ENCODE peak calls at places on chromosomes 5 and 9, in eight cellular contexts. Y is prostate gland, B is HepG2, Z is esophagus muscularis mucosa, I is sigmoid colon, O is esophagus squamous epithelium, N is thyroid gland, D is K562. U is an unnamed sample.

GRCh38 chr5:61332891-61333350 is 863 bp downstream of the ZSWIM6 start:
- DNase-seq in I (peak), N (peak), Z (no peak), O (peak), D (peak), B (no peak), Y (peak), U (peak)

GRCh38 chr9:92425578-92425977 is 1.3 kb upstream of the OMD start:
- DNase-seq in N (no peak), Y (no peak), B (no peak), Z (no peak), D (no peak), O (no peak), I (no peak), U (no peak)

GRCh38 chr5:73596705-73597328 is 29.2 kb upstream of the ARHGEF28 start:
- DNase-seq in D (peak), Z (no peak), N (no peak), Y (peak), B (peak), I (no peak), O (no peak), U (peak)

GRCh38 chr5:172322028-172322965 is 38.7 kb upstream of the UBTD2 start:
- DNase-seq in N (peak), D (no peak), I (peak), Y (no peak), B (peak), Z (no peak), O (no peak), U (no peak)

GRCh38 chr9:69193685-69194032 is 19.6 kb downstream of the TJP2 start:
- DNase-seq in N (peak), B (no peak), O (no peak), Y (no peak), I (no peak), Z (no peak), D (peak), U (peak)

GRCh38 chr9:124558777-124559470 is 51.7 kb upstream of the NR5A1 start:
- DNase-seq in D (peak), N (no peak), B (no peak), I (no peak), Z (no peak), O (no peak), Y (no peak), U (peak)

GRCh38 chr9:36985769-36986547 is 48.1 kb downstream of the PAX5 start:
- DNase-seq in I (no peak), B (no peak), Y (no peak), Z (no peak), O (no peak), D (no peak), N (no peak), U (peak)

GRCh38 chr9:127523312-127523851 is 72.1 kb downstream of the LRSAM1 start:
- DNase-seq in Z (no peak), B (no peak), D (peak), N (no peak), I (no peak), Y (no peak), O (no peak), U (peak)

GRCh38 chr5:126027149-126027548 is 396.1 kb upstream of the GRAMD2B start:
- DNase-seq in I (no peak), Z (no peak), B (no peak), Y (no peak), O (no peak), N (no peak), D (no peak), U (no peak)

GRCh38 chr5:119131530-119132313 is 60.8 kb downstream of the DMXL1 start:
- DNase-seq in Y (no peak), I (no peak), D (no peak), Z (no peak), N (no peak), O (no peak), B (no peak), U (no peak)

GRCh38 chr5:109688647-109688998 is 1.1 kb upstream of the MAN2A1 start:
- DNase-seq in I (no peak), N (no peak), Z (no peak), D (peak), B (peak), O (no peak), Y (no peak), U (peak)

GRCh38 chr5:57839447-57839846 is 356.8 kb upstream of the ACTBL2 start:
- DNase-seq in D (no peak), O (no peak), B (no peak), Z (no peak), I (no peak), N (no peak), Y (no peak), U (no peak)

GRCh38 chr5:54673523-54674225 is 156.1 kb downstream of the SNX18 start:
- DNase-seq in Z (no peak), O (peak), Y (no peak), D (no peak), N (no peak), I (peak), B (no peak), U (no peak)

GRCh38 chr9:4583001-4583400 is 79.1 kb upstream of the PLPP6 start:
- DNase-seq in D (no peak), B (no peak), O (no peak), N (no peak), I (no peak), Y (no peak), Z (no peak), U (no peak)

GRCh38 chr9:16146661-16147060 is 593.8 kb downstream of the CCDC171 start:
- DNase-seq in B (no peak), N (no peak), D (no peak), O (no peak), Z (no peak), Y (no peak), I (no peak), U (no peak)

GRCh38 chr9:1096155-1096964 is 46.2 kb downstream of the DMRT2 start:
- DNase-seq in Z (no peak), B (no peak), O (no peak), I (no peak), N (no peak), Y (no peak), D (no peak), U (no peak)

GRCh38 chr5:171999100-171999499 is 7.3 kb downstream of the FBXW11 start:
- DNase-seq in D (no peak), I (no peak), O (no peak), Y (no peak), B (no peak), N (no peak), Z (no peak), U (no peak)

GRCh38 chr9:128168731-128169308 is 8.8 kb downstream of the BBLN start:
- DNase-seq in D (no peak), I (no peak), Z (no peak), Y (no peak), O (no peak), N (no peak), B (no peak), U (no peak)

GRCh38 chr9:1939926-1940368 is 75.2 kb upstream of the SMARCA2 start:
- DNase-seq in Y (no peak), O (no peak), B (peak), I (no peak), N (peak), D (peak), Z (no peak), U (peak)

GRCh38 chr5:179060116-179061008 is at the start of gene ZNF354C:
- DNase-seq in I (peak), N (peak), D (peak), B (no peak), Z (peak), Y (peak), O (peak), U (no peak)

GRCh38 chr9:123360161-123361085 is 4.4 kb downstream of the CRB2 start:
- DNase-seq in N (peak), Y (no peak), D (peak), O (no peak), Z (no peak), I (no peak), B (peak), U (peak)

GRCh38 chr9:122392714-122393113 is 21.9 kb downstream of the PTGS1 start:
- DNase-seq in O (no peak), N (no peak), Y (no peak), I (no peak), D (no peak), B (no peak), Z (peak), U (no peak)

GRCh38 chr9:33162721-33163311 is 4.3 kb downstream of the B4GALT1 start:
- DNase-seq in O (no peak), B (peak), N (peak), Y (peak), I (peak), D (no peak), Z (no peak), U (no peak)

GRCh38 chr5:57825026-57825683 is 342.5 kb upstream of the ACTBL2 start:
- DNase-seq in I (no peak), Y (no peak), B (no peak), O (no peak), D (no peak), Z (no peak), N (no peak), U (no peak)

GRCh38 chr9:98864257-98865180 is 57.0 kb downstream of the GALNT12 start:
- DNase-seq in O (no peak), N (no peak), Y (no peak), D (no peak), Z (no peak), B (no peak), I (peak), U (no peak)

GRCh38 chr5:129460121-129460950 is at the start of gene ADAMTS19:
- DNase-seq in B (no peak), O (no peak), N (no peak), Y (no peak), Z (no peak), D (no peak), I (no peak), U (peak)

GRCh38 chr5:178589180-178590140 is 733 bp downstream of the COL23A1 start:
- DNase-seq in I (no peak), B (no peak), Z (no peak), D (peak), O (no peak), N (peak), Y (no peak), U (peak)

GRCh38 chr5:134547999-134548626 is 22.6 kb downstream of the JADE2 start:
- DNase-seq in D (no peak), I (no peak), Z (no peak), N (no peak), Y (no peak), B (no peak), O (no peak), U (no peak)

GRCh38 chr9:126838895-126839294 is 21.5 kb upstream of the ZBTB34 start:
- DNase-seq in I (no peak), D (no peak), N (peak), O (no peak), Z (no peak), Y (no peak), B (no peak), U (no peak)

GRCh38 chr5:31317642-31318041 is 124.2 kb downstream of the CDH6 start:
- DNase-seq in Z (no peak), Y (no peak), N (no peak), D (peak), O (no peak), I (no peak), B (no peak), U (no peak)

GRCh38 chr5:31324832-31325231 is 131.3 kb downstream of the CDH6 start:
- DNase-seq in N (no peak), D (no peak), I (no peak), Z (no peak), O (no peak), Y (no peak), B (no peak), U (no peak)

GRCh38 chr5:31319338-31319737 is 125.9 kb downstream of the CDH6 start:
- DNase-seq in Z (no peak), N (no peak), I (no peak), O (no peak), Y (no peak), D (no peak), B (no peak), U (no peak)
- TF ChIP-seq POLR2A in Z (no peak), N (no peak), I (no peak), O (no peak), Y (no peak), D (no peak), B (no peak), U (no peak)

GRCh38 chr9:136571525-136571924 is 25.7 kb upstream of the NOTCH1 start:
- DNase-seq in D (no peak), B (no peak), N (no peak), Z (no peak), Y (no peak), O (no peak), I (no peak), U (no peak)

GRCh38 chr9:136572596-136573313 is 26.9 kb upstream of the NOTCH1 start:
- DNase-seq in I (no peak), B (no peak), Y (no peak), O (no peak), N (no peak), D (no peak), Z (no peak), U (no peak)

GRCh38 chr9:136570916-136571315 is 25.1 kb upstream of the NOTCH1 start:
- DNase-seq in Z (no peak), B (no peak), I (no peak), Y (no peak), O (no peak), N (no peak), D (peak), U (no peak)

GRCh38 chr9:136570191-136570845 is 24.5 kb upstream of the NOTCH1 start:
- DNase-seq in N (no peak), O (no peak), Z (no peak), D (no peak), B (no peak), Y (no peak), I (no peak), U (no peak)

DNA sequence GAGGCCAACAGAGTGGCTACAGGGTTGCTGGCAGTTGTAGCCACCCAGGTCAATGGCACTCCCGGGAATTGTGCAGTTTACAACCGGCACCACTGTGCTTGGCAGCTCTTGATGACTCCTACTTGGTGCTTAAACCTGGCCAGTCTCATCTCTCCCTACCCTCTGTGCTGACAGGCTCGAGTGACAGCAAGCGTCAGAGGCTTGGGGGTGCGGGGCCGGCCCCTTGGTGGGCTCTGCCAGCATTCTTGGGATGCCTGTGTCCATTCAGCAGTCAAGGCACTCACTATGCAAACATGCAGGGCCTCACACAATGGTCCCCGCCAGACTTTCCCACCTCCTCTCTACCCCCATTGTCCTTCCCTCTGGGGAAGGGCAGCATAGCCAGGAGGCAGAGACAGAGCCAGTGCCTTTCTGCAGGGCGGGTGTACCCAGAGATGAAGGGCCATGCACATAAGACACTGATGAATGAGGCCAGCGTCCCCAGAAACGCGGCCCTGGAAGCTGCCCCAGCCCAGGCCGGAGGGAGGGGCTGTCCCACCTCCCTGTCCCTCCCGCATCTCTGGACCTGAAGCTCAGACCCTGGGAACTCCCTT is 26.3 kb upstream of the NOTCH1 start:
- DNase-seq in N (peak), D (no peak), Y (no peak), O (no peak), I (no peak), B (peak), Z (no peak), U (no peak)
- TF ChIP-seq POLR2A in N (peak), D (no peak), Y (no peak), O (no peak), I (no peak), B (no peak), Z (no peak), U (no peak)

DNA sequence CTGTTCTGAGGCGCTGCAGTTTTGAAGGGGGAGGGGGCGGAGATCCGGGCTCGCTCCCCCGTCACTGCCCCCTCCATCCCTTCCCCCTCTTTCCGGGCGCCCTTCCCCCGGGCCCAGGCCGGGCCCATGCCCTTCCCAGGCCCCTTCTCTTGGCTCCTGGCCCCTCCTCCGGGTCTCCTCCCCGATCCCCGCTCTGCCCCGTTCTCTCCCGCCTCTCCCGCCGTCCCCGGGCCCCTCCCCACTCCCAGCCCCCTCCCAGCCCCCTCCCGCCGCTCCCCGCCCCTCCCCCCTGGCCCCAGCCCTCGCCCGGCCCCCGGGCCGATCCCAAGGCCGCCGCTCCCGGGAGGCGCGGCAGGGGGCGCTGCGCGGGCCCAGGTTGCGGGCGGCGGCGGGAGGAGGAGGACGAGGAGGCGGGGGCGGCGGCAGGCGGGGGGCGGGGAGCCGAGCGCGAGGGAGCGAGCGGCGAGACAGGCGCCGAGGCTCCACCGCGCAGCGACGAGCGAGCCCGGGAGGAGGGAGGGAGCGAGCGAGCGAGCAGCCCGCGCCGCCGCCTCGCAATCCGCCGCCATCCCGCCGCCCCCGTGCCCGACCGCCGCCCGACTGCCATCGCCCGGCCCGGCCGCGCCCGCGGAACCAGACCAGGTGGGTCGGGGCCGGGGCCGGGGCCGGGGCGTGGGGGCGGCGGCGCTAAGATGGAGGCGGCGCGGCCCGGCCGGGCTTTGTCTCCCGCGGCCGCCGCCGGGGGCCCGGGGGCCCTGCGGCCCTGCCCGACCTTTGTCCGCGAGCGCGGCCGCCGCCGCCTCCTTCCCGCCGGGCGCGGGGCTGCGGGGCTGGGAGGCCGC is at the start of gene PRRC2B:
- DNase-seq in I (peak), Y (peak), B (peak), N (peak), D (peak), Z (no peak), O (no peak), U (peak)
- TF ChIP-seq POLR2A in I (no peak), Y (peak), B (peak), N (peak), D (no peak), Z (no peak), O (peak), U (no peak)

GRCh38 chr5:7770436-7770835 is 80.5 kb downstream of the CFAP90 start:
- DNase-seq in Y (no peak), D (no peak), N (no peak), O (no peak), Z (peak), I (no peak), B (no peak), U (no peak)
- TF ChIP-seq POLR2A in Y (no peak), D (no peak), N (no peak), O (no peak), Z (no peak), I (no peak), B (no peak), U (no peak)

GRCh38 chr9:121073038-121073437 is 1.7 kb upstream of the CNTRL start:
- DNase-seq in O (no peak), Y (no peak), N (peak), Z (no peak), B (no peak), I (peak), D (no peak), U (no peak)

GRCh38 chr9:121075251-121076036 is 689 bp downstream of the CNTRL start:
- DNase-seq in Y (no peak), B (no peak), Z (no peak), N (no peak), O (no peak), D (no peak), I (no peak), U (peak)

GRCh38 chr9:121071356-121071755 is 3.4 kb upstream of the CNTRL start:
- DNase-seq in Y (no peak), N (no peak), I (no peak), O (no peak), Z (no peak), B (no peak), D (no peak), U (peak)

GRCh38 chr9:121074370-121075250 is at the start of gene CNTRL:
- DNase-seq in B (peak), Y (peak), Z (peak), I (peak), O (peak), N (peak), D (peak), U (peak)
- TF ChIP-seq POLR2A in B (no peak), Y (peak), Z (peak), I (peak), O (peak), N (peak), D (peak), U (peak)

DNA sequence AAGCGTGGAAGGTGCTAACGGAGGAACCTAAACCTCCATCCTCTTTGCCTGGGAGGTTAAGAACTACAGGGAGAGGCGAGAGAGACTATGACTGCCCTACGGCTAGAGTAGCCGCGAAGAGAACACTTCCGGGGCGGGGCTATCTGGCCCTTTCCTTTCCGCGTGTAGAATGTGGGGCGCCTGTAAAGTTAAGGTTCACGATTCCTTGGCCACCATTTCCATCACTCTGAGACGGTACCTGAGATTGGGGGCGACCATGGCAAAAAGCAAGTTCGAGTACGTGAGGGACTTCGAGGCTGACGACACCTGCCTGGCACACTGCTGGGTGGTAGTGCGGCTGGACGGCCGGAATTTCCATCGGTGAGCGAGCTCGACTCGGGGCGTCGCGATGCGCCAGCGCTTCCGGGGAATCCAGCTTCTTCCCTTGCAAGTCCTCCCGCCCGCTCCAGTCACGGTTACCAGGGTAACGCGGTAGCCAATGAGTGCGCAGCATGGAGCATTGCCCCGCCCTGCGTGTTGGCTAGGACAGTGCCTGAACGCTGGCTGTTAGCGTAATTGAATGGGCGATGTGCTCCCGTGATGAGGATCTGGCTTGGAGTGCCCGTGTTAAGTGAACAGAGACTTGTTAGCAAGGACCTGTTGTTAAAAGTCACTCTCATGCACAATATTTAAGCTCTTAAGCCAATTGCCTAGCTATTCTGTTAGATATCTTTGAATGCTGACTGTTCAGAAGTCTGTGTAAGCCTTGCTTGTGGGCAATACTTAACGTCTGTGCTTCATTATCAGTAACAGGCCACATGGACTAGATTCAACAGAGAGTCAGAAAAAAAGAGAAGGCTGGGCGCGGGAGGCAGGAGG is at the start of gene THG1L:
- DNase-seq in O (peak), D (peak), B (peak), N (peak), Y (peak), Z (peak), I (peak), U (peak)
- TF ChIP-seq POLR2A in O (peak), D (peak), B (peak), N (peak), Y (peak), Z (no peak), I (no peak), U (peak)

GRCh38 chr5:78518365-78519197 is 130.0 kb downstream of the LHFPL2 start:
- DNase-seq in Y (no peak), I (peak), N (peak), B (peak), O (no peak), D (no peak), Z (no peak), U (no peak)
- TF ChIP-seq POLR2A in Y (no peak), I (no peak), N (no peak), B (peak), O (no peak), D (no peak), Z (no peak), U (no peak)

GRCh38 chr9:120875954-120876841 is 790 bp downstream of the PHF19 start:
- DNase-seq in I (peak), O (no peak), Z (peak), Y (peak), N (peak), D (peak), B (peak), U (peak)
- TF ChIP-seq POLR2A in I (peak), O (peak), Z (no peak), Y (peak), N (no peak), D (no peak), B (peak), U (peak)

U was measured in erythroblast.